ENCODE peak calls at places on chromosomes 6 and 20, in seven cellular contexts. One of them, this sample, is unnamed.

GRCh38 chr6:43172127-43173007 is 1.3 kb downstream of the SRF start:
- DNase-seq in stomach: peak
- DNase-seq in cardiac muscle cell: peak
- DNase-seq in uterus: peak
- DNase-seq in lung: peak
- DNase-seq in lower lobe of right lung: peak
- DNase-seq in A549: peak
- DNase-seq in this sample: no peak

GRCh38 chr6:119346450-119346849 is 3.1 kb downstream of the MAN1A1 start:
- DNase-seq in stomach: no peak
- DNase-seq in cardiac muscle cell: no peak
- DNase-seq in uterus: no peak
- DNase-seq in lung: no peak
- DNase-seq in lower lobe of right lung: no peak
- DNase-seq in A549: no peak
- DNase-seq in this sample: no peak

GRCh38 chr6:168072730-168073129 is 6.3 kb downstream of the FRMD1 start:
- DNase-seq in stomach: no peak
- DNase-seq in cardiac muscle cell: no peak
- DNase-seq in uterus: no peak
- DNase-seq in lung: no peak
- DNase-seq in lower lobe of right lung: no peak
- DNase-seq in A549: no peak
- DNase-seq in this sample: no peak

GRCh38 chr20:17709361-17710293 is 9.9 kb downstream of the BANF2 start:
- DNase-seq in stomach: no peak
- DNase-seq in cardiac muscle cell: no peak
- DNase-seq in uterus: no peak
- DNase-seq in lung: no peak
- DNase-seq in lower lobe of right lung: no peak
- DNase-seq in A549: no peak
- DNase-seq in this sample: no peak

GRCh38 chr20:25253606-25254275 is 5.9 kb downstream of the PYGB start:
- DNase-seq in stomach: no peak
- DNase-seq in cardiac muscle cell: peak
- DNase-seq in uterus: no peak
- DNase-seq in lung: no peak
- DNase-seq in lower lobe of right lung: no peak
- DNase-seq in A549: no peak
- DNase-seq in this sample: no peak

GRCh38 chr6:36120979-36121706 is 9.2 kb upstream of the MAPK13 start:
- DNase-seq in stomach: peak
- DNase-seq in cardiac muscle cell: peak
- DNase-seq in uterus: peak
- DNase-seq in lung: peak
- DNase-seq in lower lobe of right lung: peak
- DNase-seq in A549: peak
- DNase-seq in this sample: no peak

GRCh38 chr6:90083891-90084290 is 189.6 kb downstream of the GJA10 start:
- DNase-seq in stomach: no peak
- DNase-seq in cardiac muscle cell: no peak
- DNase-seq in uterus: no peak
- DNase-seq in lung: no peak
- DNase-seq in lower lobe of right lung: no peak
- DNase-seq in A549: no peak
- DNase-seq in this sample: no peak

GRCh38 chr20:45957021-45957941 is 14.7 kb downstream of the ZNF335 start:
- DNase-seq in stomach: no peak
- DNase-seq in cardiac muscle cell: no peak
- DNase-seq in uterus: no peak
- DNase-seq in lung: no peak
- DNase-seq in lower lobe of right lung: peak
- DNase-seq in A549: no peak
- DNase-seq in this sample: no peak

GRCh38 chr6:126947070-126947469 is 171.4 kb upstream of the RSPO3 start:
- DNase-seq in stomach: no peak
- DNase-seq in cardiac muscle cell: no peak
- DNase-seq in uterus: peak
- DNase-seq in lung: no peak
- DNase-seq in lower lobe of right lung: no peak
- DNase-seq in A549: no peak
- DNase-seq in this sample: no peak

GRCh38 chr6:54273214-54273820 is 34.9 kb upstream of the TINAG start:
- DNase-seq in stomach: no peak
- DNase-seq in cardiac muscle cell: no peak
- DNase-seq in uterus: no peak
- DNase-seq in lung: no peak
- DNase-seq in lower lobe of right lung: no peak
- DNase-seq in A549: no peak
- DNase-seq in this sample: no peak

GRCh38 chr6:160042788-160043301 is 74.0 kb downstream of the IGF2R start:
- DNase-seq in stomach: no peak
- DNase-seq in cardiac muscle cell: peak
- DNase-seq in uterus: no peak
- DNase-seq in lung: no peak
- DNase-seq in lower lobe of right lung: no peak
- DNase-seq in A549: no peak
- DNase-seq in this sample: no peak

GRCh38 chr6:80364206-80364605 is 257.7 kb downstream of the BCKDHB start:
- DNase-seq in stomach: no peak
- DNase-seq in cardiac muscle cell: no peak
- DNase-seq in uterus: no peak
- DNase-seq in lung: no peak
- DNase-seq in lower lobe of right lung: no peak
- DNase-seq in A549: no peak
- DNase-seq in this sample: no peak

GRCh38 chr20:48769111-48769879 is 58.5 kb downstream of the PREX1 start:
- DNase-seq in stomach: peak
- DNase-seq in cardiac muscle cell: peak
- DNase-seq in uterus: no peak
- DNase-seq in lung: peak
- DNase-seq in lower lobe of right lung: peak
- DNase-seq in A549: no peak
- DNase-seq in this sample: no peak

GRCh38 chr6:125252891-125253290 is 48.9 kb downstream of the HDDC2 start:
- DNase-seq in stomach: no peak
- DNase-seq in cardiac muscle cell: no peak
- DNase-seq in uterus: no peak
- DNase-seq in lung: no peak
- DNase-seq in lower lobe of right lung: no peak
- DNase-seq in A549: no peak
- DNase-seq in this sample: no peak
- H3K27ac ChIP-seq in stomach: no peak
- H3K27ac ChIP-seq in cardiac muscle cell: no peak
- H3K27ac ChIP-seq in uterus: no peak
- H3K27ac ChIP-seq in lung: no peak
- H3K27ac ChIP-seq in lower lobe of right lung: no peak
- H3K27ac ChIP-seq in A549: no peak
- H3K27ac ChIP-seq in this sample: no peak

GRCh38 chr6:6725834-6726194 is 137.3 kb downstream of the LY86 start:
- DNase-seq in stomach: no peak
- DNase-seq in cardiac muscle cell: no peak
- DNase-seq in uterus: no peak
- DNase-seq in lung: no peak
- DNase-seq in lower lobe of right lung: peak
- DNase-seq in A549: no peak
- DNase-seq in this sample: no peak
- H3K4me3 ChIP-seq in stomach: no peak
- H3K4me3 ChIP-seq in cardiac muscle cell: no peak
- H3K4me3 ChIP-seq in uterus: no peak
- H3K4me3 ChIP-seq in lung: no peak
- H3K4me3 ChIP-seq in lower lobe of right lung: no peak
- H3K4me3 ChIP-seq in A549: no peak
- H3K4me3 ChIP-seq in this sample: no peak

DNA sequence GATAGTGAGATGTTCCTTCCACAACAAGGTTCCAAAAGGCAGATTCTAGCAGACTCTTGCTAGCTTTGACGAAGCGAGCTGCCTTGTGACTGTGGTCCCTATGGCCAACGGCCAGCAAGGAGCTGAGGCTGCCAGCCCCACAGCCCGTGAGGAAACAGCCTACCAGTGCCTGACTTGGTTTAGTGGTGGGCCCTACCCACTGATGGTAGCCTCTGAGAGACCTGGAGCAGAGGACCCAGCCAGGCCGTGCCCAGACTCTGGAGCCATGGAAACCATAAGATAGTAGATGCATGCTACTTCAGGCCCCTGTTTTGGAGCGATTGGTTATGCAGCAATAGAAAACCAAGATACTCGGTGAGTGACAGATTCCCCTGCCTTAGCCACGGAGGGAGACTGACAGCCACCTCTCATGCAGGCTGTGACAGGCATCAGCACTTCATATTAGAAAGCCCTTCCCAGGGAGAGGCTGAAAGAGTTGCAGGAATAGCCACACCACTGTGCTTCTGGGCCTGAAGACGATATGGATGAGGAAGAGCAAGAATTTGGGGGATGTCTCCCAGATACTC is 19.2 kb downstream of the PSMG4 start:
- DNase-seq in stomach: no peak
- DNase-seq in cardiac muscle cell: no peak
- DNase-seq in uterus: peak
- DNase-seq in lung: no peak
- DNase-seq in lower lobe of right lung: no peak
- DNase-seq in A549: no peak
- DNase-seq in this sample: no peak
- H3K27ac ChIP-seq in stomach: no peak
- H3K27ac ChIP-seq in cardiac muscle cell: no peak
- H3K27ac ChIP-seq in uterus: no peak
- H3K27ac ChIP-seq in lung: no peak
- H3K27ac ChIP-seq in lower lobe of right lung: no peak
- H3K27ac ChIP-seq in A549: no peak
- H3K27ac ChIP-seq in this sample: no peak

GRCh38 chr6:79076160-79076559 is 1.9 kb downstream of the PHIP start:
- DNase-seq in stomach: no peak
- DNase-seq in cardiac muscle cell: peak
- DNase-seq in uterus: no peak
- DNase-seq in lung: no peak
- DNase-seq in lower lobe of right lung: no peak
- DNase-seq in A549: no peak
- DNase-seq in this sample: no peak
- H3K4me3 ChIP-seq in stomach: peak
- H3K4me3 ChIP-seq in cardiac muscle cell: peak
- H3K4me3 ChIP-seq in uterus: peak
- H3K4me3 ChIP-seq in lung: no peak
- H3K4me3 ChIP-seq in lower lobe of right lung: peak
- H3K4me3 ChIP-seq in A549: peak
- H3K4me3 ChIP-seq in this sample: peak

GRCh38 chr20:62356143-62356947 is 10.8 kb downstream of the LAMA5 start:
- DNase-seq in stomach: no peak
- DNase-seq in cardiac muscle cell: no peak
- DNase-seq in uterus: no peak
- DNase-seq in lung: no peak
- DNase-seq in lower lobe of right lung: no peak
- DNase-seq in A549: peak
- DNase-seq in this sample: no peak
- H3K27ac ChIP-seq in stomach: peak
- H3K27ac ChIP-seq in cardiac muscle cell: peak
- H3K27ac ChIP-seq in uterus: peak
- H3K27ac ChIP-seq in lung: peak
- H3K27ac ChIP-seq in lower lobe of right lung: peak
- H3K27ac ChIP-seq in A549: peak
- H3K27ac ChIP-seq in this sample: peak

GRCh38 chr20:53016534-53017042 is 44.4 kb downstream of the TSHZ2 start:
- DNase-seq in stomach: no peak
- DNase-seq in cardiac muscle cell: no peak
- DNase-seq in uterus: no peak
- DNase-seq in lung: no peak
- DNase-seq in lower lobe of right lung: no peak
- DNase-seq in A549: no peak
- DNase-seq in this sample: no peak

GRCh38 chr20:53011640-53012039 is 39.5 kb downstream of the TSHZ2 start:
- DNase-seq in stomach: no peak
- DNase-seq in cardiac muscle cell: no peak
- DNase-seq in uterus: no peak
- DNase-seq in lung: no peak
- DNase-seq in lower lobe of right lung: no peak
- DNase-seq in A549: no peak
- DNase-seq in this sample: no peak

GRCh38 chr20:53013847-53014246 is 41.7 kb downstream of the TSHZ2 start:
- DNase-seq in stomach: no peak
- DNase-seq in cardiac muscle cell: no peak
- DNase-seq in uterus: no peak
- DNase-seq in lung: no peak
- DNase-seq in lower lobe of right lung: no peak
- DNase-seq in A549: no peak
- DNase-seq in this sample: no peak

GRCh38 chr20:53009979-53010735 is 38.0 kb downstream of the TSHZ2 start:
- DNase-seq in stomach: no peak
- DNase-seq in cardiac muscle cell: no peak
- DNase-seq in uterus: no peak
- DNase-seq in lung: no peak
- DNase-seq in lower lobe of right lung: no peak
- DNase-seq in A549: no peak
- DNase-seq in this sample: no peak

GRCh38 chr20:53013183-53013582 is 41.0 kb downstream of the TSHZ2 start:
- DNase-seq in stomach: no peak
- DNase-seq in cardiac muscle cell: no peak
- DNase-seq in uterus: no peak
- DNase-seq in lung: no peak
- DNase-seq in lower lobe of right lung: no peak
- DNase-seq in A549: no peak
- DNase-seq in this sample: no peak
- H3K4me3 ChIP-seq in stomach: no peak
- H3K4me3 ChIP-seq in cardiac muscle cell: no peak
- H3K4me3 ChIP-seq in uterus: no peak
- H3K4me3 ChIP-seq in lung: no peak
- H3K4me3 ChIP-seq in lower lobe of right lung: no peak
- H3K4me3 ChIP-seq in A549: no peak
- H3K4me3 ChIP-seq in this sample: no peak